ENCODE peak calls at places on chromosome 3, in seven cellular contexts. C, I, Z, R, P, Y and B are unnamed samples.

GRCh38 chr3:123061856-123062255 is 5.0 kb upstream of the PDIA5 start:
- DNase-seq in C (no peak), I (no peak), Z (no peak), R (no peak), P (no peak), Y (no peak), B (peak; percentile 16)

GRCh38 chr3:16254933-16255725 is 9.6 kb downstream of the DPH3 start:
- DNase-seq in C (no peak), I (no peak), Z (no peak), R (no peak), P (no peak), Y (no peak), B (no peak)

GRCh38 chr3:88775026-88775690 is 332.3 kb upstream of the EPHA3 start:
- DNase-seq in C (no peak), I (no peak), Z (no peak), R (no peak), P (no peak), Y (no peak), B (no peak)

GRCh38 chr3:157240413-157240812 is 80.5 kb upstream of the CCNL1 start:
- DNase-seq in C (no peak), I (no peak), Z (no peak), R (no peak), P (no peak), Y (no peak), B (no peak)

GRCh38 chr3:42094992-42095391 is 3.8 kb downstream of the TRAK1 start:
- DNase-seq in C (no peak), I (no peak), Z (no peak), R (no peak), P (no peak), Y (no peak), B (no peak)

GRCh38 chr3:41094351-41094750 is 105.0 kb upstream of the CTNNB1 start:
- DNase-seq in C (no peak), I (no peak), Z (no peak), R (no peak), P (no peak), Y (no peak), B (no peak)

GRCh38 chr3:146539315-146539714 is 5.1 kb downstream of the PLSCR1 start:
- DNase-seq in C (no peak), I (no peak), Z (no peak), R (no peak), P (no peak), Y (no peak), B (peak; percentile 34)

GRCh38 chr3:42476225-42477160 is 25.9 kb upstream of the VIPR1 start:
- DNase-seq in C (peak; percentile 42), I (no peak), Z (no peak), R (no peak), P (no peak), Y (no peak), B (peak; percentile 80)

GRCh38 chr3:153901991-153902390 is 219.2 kb upstream of the ARHGEF26 start:
- DNase-seq in C (no peak), I (no peak), Z (no peak), R (no peak), P (no peak), Y (peak; percentile 63), B (no peak)

GRCh38 chr3:143648708-143649107 is 199.6 kb downstream of the SLC9A9 start:
- DNase-seq in C (no peak), I (peak; percentile 29), Z (no peak), R (no peak), P (no peak), Y (no peak), B (no peak)

GRCh38 chr3:50441818-50442217 is 61.6 kb downstream of the CACNA2D2 start:
- DNase-seq in C (no peak), I (no peak), Z (no peak), R (no peak), P (no peak), Y (no peak), B (no peak)

GRCh38 chr3:50189274-50189673 is 2.1 kb upstream of the GNAT1 start:
- DNase-seq in C (no peak), I (peak; percentile 73), Z (no peak), R (no peak), P (peak; percentile 20), Y (peak; percentile 72), B (peak; percentile 87)

GRCh38 chr3:30227571-30228301 is 378.7 kb upstream of the TGFBR2 start:
- DNase-seq in C (no peak), I (peak; percentile 93), Z (no peak), R (no peak), P (peak; percentile 10), Y (peak; percentile 97), B (peak; percentile 1)

GRCh38 chr3:75906555-75907112 is 121.3 kb upstream of the ZNF717 start:
- DNase-seq in C (no peak), I (no peak), Z (no peak), R (no peak), P (no peak), Y (peak; percentile 45), B (no peak)

GRCh38 chr3:105233056-105233455 is 133.7 kb upstream of the ALCAM start:
- DNase-seq in C (no peak), I (no peak), Z (no peak), R (no peak), P (no peak), Y (no peak), B (no peak)

GRCh38 chr3:105238367-105238766 is 128.3 kb upstream of the ALCAM start:
- DNase-seq in C (no peak), I (no peak), Z (no peak), R (no peak), P (no peak), Y (no peak), B (no peak)

GRCh38 chr3:105232536-105232935 is 134.2 kb upstream of the ALCAM start:
- DNase-seq in C (no peak), I (no peak), Z (no peak), R (no peak), P (no peak), Y (no peak), B (no peak)

DNA sequence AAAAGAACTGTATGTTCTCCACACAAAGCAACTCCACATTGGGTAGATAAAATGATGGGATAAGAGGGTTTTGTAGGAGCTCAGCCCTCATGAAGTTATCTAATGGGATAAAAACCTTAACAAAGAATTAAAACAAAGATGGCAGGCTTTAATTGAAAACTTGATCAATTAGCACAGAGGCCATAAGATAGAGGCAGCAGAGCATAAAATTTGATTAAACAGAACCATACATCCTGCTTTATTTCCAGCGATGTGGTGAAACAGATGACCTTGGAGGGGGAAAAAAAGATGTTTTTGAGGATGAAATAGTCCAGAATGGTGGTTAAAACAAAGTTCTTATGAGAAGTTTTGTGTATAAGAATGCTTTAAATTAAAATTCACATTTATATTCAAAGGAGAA is 130.9 kb upstream of the ALCAM start:
- DNase-seq in C (no peak), I (no peak), Z (no peak), R (no peak), P (no peak), Y (no peak), B (no peak)
- H3K4me3 ChIP-seq in C (no peak overlapping the region), I (no peak overlapping the region), Z (no peak overlapping the region), R (no peak overlapping the region), P (no peak overlapping the region), Y (no peak overlapping the region), B (no peak overlapping the region)

GRCh38 chr3:120425877-120426276 is 24.9 kb downstream of the FSTL1 start:
- DNase-seq in C (no peak), I (no peak), Z (no peak), R (no peak), P (no peak), Y (peak; percentile 96), B (no peak)

GRCh38 chr3:120423432-120423831 is 27.4 kb downstream of the FSTL1 start:
- DNase-seq in C (no peak), I (no peak), Z (no peak), R (no peak), P (no peak), Y (no peak), B (no peak)

GRCh38 chr3:120427201-120427600 is 23.6 kb downstream of the FSTL1 start:
- DNase-seq in C (no peak), I (no peak), Z (no peak), R (no peak), P (no peak), Y (no peak), B (no peak)

GRCh38 chr3:120425196-120425595 is 25.6 kb downstream of the FSTL1 start:
- DNase-seq in C (no peak), I (no peak), Z (no peak), R (no peak), P (no peak), Y (no peak), B (no peak)

GRCh38 chr3:120424506-120424905 is 26.3 kb downstream of the FSTL1 start:
- DNase-seq in C (no peak), I (no peak), Z (no peak), R (no peak), P (no peak), Y (no peak), B (no peak)
- H3K27ac ChIP-seq in C (peak overlapping the region; percentile 77), I (no peak overlapping the region), Z (no peak overlapping the region), R (no peak overlapping the region), P (no peak overlapping the region), Y (peak overlapping the region; percentile 4), B (no peak overlapping the region)

DNA sequence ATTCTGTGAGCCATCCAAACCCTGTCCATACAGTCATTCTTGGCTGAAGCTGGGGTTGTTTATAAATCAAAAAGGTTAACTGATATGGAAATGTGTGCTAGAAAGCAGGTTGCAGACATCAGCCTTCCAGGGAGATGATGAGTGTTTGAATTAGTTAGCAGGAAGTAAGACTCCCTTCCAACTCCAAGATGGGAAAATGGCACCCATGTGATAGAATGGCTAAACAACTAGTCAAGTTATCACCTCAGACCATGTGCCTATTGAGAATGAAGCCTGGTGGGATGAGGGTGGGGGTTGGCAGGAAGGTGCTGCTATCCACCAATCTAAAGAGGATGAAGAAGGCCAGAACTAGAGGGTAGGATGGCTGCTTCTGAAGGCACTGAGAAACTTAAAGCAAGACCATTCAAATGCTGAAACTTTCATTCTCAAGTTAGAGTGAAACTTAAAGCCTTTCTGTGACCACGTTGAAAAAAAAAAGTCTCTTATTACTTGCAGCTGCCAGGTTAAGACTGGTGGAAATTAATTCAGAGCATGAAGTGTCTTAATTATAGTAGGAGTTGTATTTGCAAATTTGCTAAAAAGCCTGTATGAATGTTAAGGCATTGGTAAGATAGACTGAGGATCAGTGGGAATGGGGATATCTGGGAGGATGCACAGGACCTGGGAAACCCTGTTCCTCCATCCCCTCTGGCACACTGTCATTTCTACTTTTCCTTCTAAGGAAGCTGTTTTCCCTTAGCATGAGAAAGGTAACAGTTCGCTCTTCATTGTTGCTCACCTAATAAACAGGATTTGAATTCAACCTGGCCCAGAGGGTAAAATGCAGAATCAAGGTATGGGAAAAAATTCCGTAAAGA is 36.8 kb downstream of the CCR3 start:
- DNase-seq in C (no peak), I (no peak), Z (no peak), R (no peak), P (no peak), Y (no peak), B (no peak)
- H3K4me1 ChIP-seq in C (no peaks in the 10 kb centered on the region), I (no peaks in the 10 kb centered on the region), Z (peaks cover 13% of the 10 kb centered on the region), R (peaks cover 26% of the 10 kb centered on the region), P (peaks cover 13% of the 10 kb centered on the region), Y (no peaks in the 10 kb centered on the region), B (no peaks in the 10 kb centered on the region)

DNA sequence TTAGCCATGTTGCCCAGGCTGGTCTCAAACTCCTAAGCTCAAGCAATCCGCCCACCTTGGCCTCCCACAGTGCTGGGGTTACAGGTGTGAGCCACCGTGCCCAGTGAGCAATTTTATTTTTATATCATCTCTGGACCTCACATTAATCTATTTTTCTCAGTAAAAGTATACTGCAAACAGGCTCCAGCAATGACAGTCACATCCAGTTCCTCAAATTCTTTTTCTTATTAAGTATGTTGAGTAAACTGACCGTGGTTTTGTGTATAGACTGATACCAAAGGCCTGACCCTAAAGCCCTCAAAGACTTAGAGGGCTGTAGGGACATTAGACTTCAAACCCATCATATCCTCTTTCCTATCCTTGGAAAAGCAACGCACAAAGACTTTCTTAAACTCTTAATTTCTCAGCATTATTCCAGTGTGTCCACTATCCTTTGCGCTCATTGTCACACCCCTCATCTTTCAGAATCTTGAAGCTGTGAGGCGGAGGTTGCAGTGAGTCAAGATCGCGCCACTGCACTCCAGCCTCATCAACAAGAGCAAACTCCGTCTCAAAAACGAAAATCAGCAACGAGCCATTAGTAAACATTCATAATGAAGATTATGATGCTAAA is 2.0 kb downstream of the NGLY1 start:
- DNase-seq in C (no peak), I (no peak), Z (no peak), R (no peak), P (no peak), Y (no peak), B (no peak)
- H3K4me3 ChIP-seq in C (peak overlapping the region; percentile 88), I (no peak overlapping the region), Z (no peak overlapping the region), R (no peak overlapping the region), P (peak overlapping the region; percentile 73), Y (no peak overlapping the region), B (no peak overlapping the region)